ENCODE peak calls at places on chromosomes 16 and 17, in seven cellular contexts. Z is GM12892, L is IMR-90, M is vagina, N is ovary, S is esophagus squamous epithelium, I is adrenal gland. C is an unnamed sample.

GRCh38 chr17:56602292-56603130 is 9.0 kb downstream of the NOG start:
- DNase-seq in M (no peak), Z (no peak), I (no peak), N (no peak), S (no peak), L (no peak), C (no peak)

GRCh38 chr17:3167574-3167973 is 29.7 kb upstream of the OR1A2 start:
- DNase-seq in I (no peak), M (no peak), N (no peak), L (no peak), S (no peak), Z (no peak), C (peak; percentile 14)

GRCh38 chr17:82304826-82305726 is 12.3 kb downstream of the CD7 start:
- DNase-seq in N (no peak), S (no peak), Z (no peak), M (no peak), L (no peak), I (no peak), C (no peak)

GRCh38 chr17:48457080-48457836 is 27.2 kb upstream of the SKAP1 start:
- DNase-seq in M (no peak), S (no peak), N (no peak), I (peak; percentile 59), Z (no peak), L (peak; percentile 39), C (peak; percentile 53)

GRCh38 chr17:74532115-74532514 is 840 bp upstream of the CD300LB start:
- DNase-seq in I (peak; percentile 63), N (no peak), Z (no peak), L (no peak), S (no peak), M (peak; percentile 79), C (peak; percentile 19)

GRCh38 chr17:38879878-38880727 is 10.2 kb downstream of the LASP1 start:
- DNase-seq in N (peak; percentile 70), I (peak; percentile 75), M (no peak), Z (no peak), S (no peak), L (peak; percentile 83), C (peak; percentile 73)

GRCh38 chr17:49588312-49588711 is 12.6 kb downstream of the NXPH3 start:
- DNase-seq in I (no peak), L (no peak), N (no peak), M (no peak), S (no peak), Z (no peak), C (no peak)

GRCh38 chr16:24986512-24987303 is 28.5 kb downstream of the ARHGAP17 start:
- DNase-seq in N (no peak), M (no peak), I (peak; percentile 40), Z (no peak), S (no peak), L (peak; percentile 88), C (peak; percentile 30)

GRCh38 chr17:16447676-16448075 is 32.3 kb downstream of the TRPV2 start:
- DNase-seq in N (no peak), Z (no peak), S (no peak), M (no peak), L (no peak), I (no peak), C (no peak)

GRCh38 chr16:22220714-22221113 is 14.6 kb downstream of the EEF2K start:
- DNase-seq in Z (no peak), M (no peak), I (peak; percentile 86), S (no peak), L (no peak), N (peak; percentile 37), C (peak; percentile 15)

GRCh38 chr17:79983456-79983855 is 52.2 kb downstream of the TBC1D16 start:
- DNase-seq in N (no peak), I (no peak), Z (no peak), S (no peak), M (no peak), L (no peak), C (no peak)

GRCh38 chr17:19304209-19304608 is 58.3 kb downstream of the B9D1 start:
- DNase-seq in N (no peak), I (peak; percentile 74), Z (no peak), S (peak; percentile 28), M (no peak), L (peak; percentile 79), C (peak; percentile 43)

GRCh38 chr16:87541004-87541881 is 48.4 kb upstream of the ZCCHC14 start:
- DNase-seq in I (no peak), S (no peak), N (peak; percentile 62), M (no peak), L (peak; percentile 79), Z (no peak), C (no peak)

GRCh38 chr16:30185683-30186421 is 2.5 kb downstream of the CORO1A start:
- DNase-seq in Z (peak; percentile 75), N (peak; percentile 35), S (no peak), L (no peak), M (no peak), I (peak; percentile 58), C (peak; percentile 42)

GRCh38 chr16:14600164-14600563 is 29.9 kb downstream of the PARN start:
- DNase-seq in M (no peak), L (peak; percentile 41), Z (no peak), S (no peak), I (no peak), N (no peak), C (no peak)

GRCh38 chr17:41326173-41327145 is 10.9 kb upstream of the KRTAP17-1 start:
- DNase-seq in L (no peak), I (no peak), M (peak; percentile 82), S (no peak), Z (no peak), N (no peak), C (no peak)

GRCh38 chr16:12455287-12455798 is 348.3 kb downstream of the CPPED1 start:
- DNase-seq in Z (no peak), M (no peak), N (peak; percentile 39), L (peak; percentile 55), I (peak; percentile 33), S (no peak), C (peak; percentile 49)

GRCh38 chr17:48010193-48010592 is 27.4 kb downstream of the COPZ2 start:
- DNase-seq in I (no peak), M (no peak), L (no peak), Z (no peak), N (no peak), S (no peak), C (no peak)

GRCh38 chr17:49582789-49583188 is 7.1 kb downstream of the NXPH3 start:
- DNase-seq in Z (no peak), L (peak; percentile 33), I (peak; percentile 77), S (no peak), M (no peak), N (no peak), C (no peak)

GRCh38 chr16:81519298-81520150 is 74.9 kb downstream of the CMIP start:
- DNase-seq in N (no peak), S (no peak), L (no peak), Z (no peak), M (no peak), I (no peak), C (no peak)

GRCh38 chr17:36643086-36643685 is 41.8 kb downstream of the MRM1 start:
- DNase-seq in M (no peak), L (no peak), N (no peak), Z (no peak), I (no peak), S (no peak), C (no peak)

GRCh38 chr17:79803997-79804855 is 7.3 kb upstream of the CBX8 start:
- DNase-seq in Z (no peak), L (no peak), M (no peak), I (no peak), S (no peak), N (no peak), C (no peak)

GRCh38 chr16:21950782-21951521 is 2.2 kb upstream of the UQCRC2 start:
- DNase-seq in N (no peak), I (no peak), S (no peak), Z (no peak), L (peak; percentile 37), M (no peak), C (no peak)

DNA sequence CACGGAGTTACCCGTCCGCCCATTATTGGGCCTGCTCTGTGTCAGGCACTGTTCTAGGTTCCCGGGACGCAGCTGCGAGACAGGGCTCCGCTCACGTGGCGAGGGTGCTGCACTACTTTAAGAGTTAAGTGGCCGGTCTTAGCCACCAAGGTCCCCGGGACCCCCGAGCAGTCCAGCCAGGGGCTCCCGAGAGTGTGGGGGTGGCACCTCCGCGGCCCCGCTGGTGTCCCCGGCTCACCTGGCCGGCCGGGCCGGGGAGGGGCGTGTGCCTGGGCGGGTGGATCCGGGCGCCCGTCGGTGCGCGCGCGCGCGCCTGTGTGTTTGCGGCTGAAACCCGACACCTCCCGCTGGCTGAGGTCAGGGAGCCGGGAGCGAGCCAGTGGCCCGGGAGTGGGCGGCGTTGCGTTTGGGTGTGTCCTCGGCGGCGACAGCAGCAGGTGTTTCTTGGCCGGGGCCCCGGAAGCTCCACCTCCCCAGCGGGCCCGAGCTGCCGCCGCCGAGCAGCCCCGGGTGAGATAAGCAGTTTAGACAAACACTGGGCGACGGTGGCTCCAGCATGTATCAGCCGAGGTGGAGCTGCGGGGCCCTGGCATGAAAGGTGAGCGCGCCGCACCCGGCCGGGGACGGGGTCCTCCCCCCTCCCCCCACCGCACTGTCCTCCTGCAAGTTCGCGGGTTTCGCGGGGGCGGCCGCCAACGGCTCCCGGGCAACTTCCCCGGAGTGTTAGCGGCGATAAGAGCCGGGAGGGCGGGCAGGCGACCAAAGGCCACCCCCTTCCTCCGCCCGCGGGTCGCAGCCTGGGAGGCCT is at the start of gene GSE1:
- DNase-seq in Z (peak; percentile 91), L (peak; percentile 68), M (no peak), I (peak; percentile 96), N (peak; percentile 86), S (no peak), C (peak; percentile 99)
- TF ChIP-seq POLR2A in Z (peak; percentile 54), L (no peak), M (no peak), I (peak; percentile 89), N (no peak), S (peak; percentile 64), C (peak; percentile 99)

GRCh38 chr17:4301066-4301465 is 37.3 kb upstream of the ANKFY1 start:
- DNase-seq in N (no peak), S (no peak), M (no peak), I (no peak), Z (no peak), L (no peak), C (no peak)
- TF ChIP-seq POLR2A in N (no peak), S (no peak), M (no peak), I (no peak), Z (no peak), L (no peak), C (no peak)

GRCh38 chr16:67563708-67564468 is 1.6 kb downstream of the CTCF start:
- DNase-seq in N (no peak), M (no peak), Z (no peak), S (no peak), L (peak; percentile 88), I (peak; percentile 75), C (peak; percentile 55)
- TF ChIP-seq POLR2A in N (no peak), M (peak; percentile 14), Z (no peak), S (peak; percentile 46), L (no peak), I (peak; percentile 67), C (peak; percentile 60)

GRCh38 chr17:45338996-45339535 is 22.2 kb upstream of the MAP3K14 start:
- DNase-seq in L (no peak), S (no peak), I (no peak), M (peak; percentile 25), N (no peak), Z (no peak), C (no peak)

GRCh38 chr17:45339646-45340605 is 23.1 kb upstream of the MAP3K14 start:
- DNase-seq in S (no peak), L (no peak), I (no peak), N (no peak), M (peak; percentile 40), Z (no peak), C (no peak)

GRCh38 chr17:45342871-45343526 is 26.2 kb upstream of the MAP3K14 start:
- DNase-seq in I (no peak), M (peak; percentile 58), S (no peak), Z (no peak), L (no peak), N (no peak), C (no peak)

GRCh38 chr17:45342306-45342705 is 25.5 kb upstream of the MAP3K14 start:
- DNase-seq in L (no peak), I (no peak), Z (no peak), S (no peak), M (peak; percentile 74), N (no peak), C (no peak)

GRCh38 chr17:45341389-45342158 is 24.8 kb upstream of the MAP3K14 start:
- DNase-seq in Z (no peak), S (no peak), L (peak; percentile 85), M (peak; percentile 74), I (peak; percentile 55), N (peak; percentile 32), C (no peak)
- TF ChIP-seq POLR2A in Z (no peak), S (no peak), L (no peak), M (no peak), I (no peak), N (no peak), C (no peak)

C was measured in body of pancreas.